ENCODE peak calls at places on chromosome 16, in four cellular contexts. One of them, this sample, is unnamed.

GRCh38 chr16:1338119-1338730 is 4.8 kb downstream of the BAIAP3 start:
- DNase-seq in transverse colon: peak; percentile 70
- DNase-seq in nephron progenitor cell: peak; percentile 70
- DNase-seq in stimulated activated CD4-positive, alpha-beta T cell treated with anti-CD3 and anti-CD28 coated beads, Interleukin-1b, Interleukin-23, amount 100 ng/mL, for 48 hours: no peak
- DNase-seq in this sample: peak; percentile 70

GRCh38 chr16:22252317-22252716 is 44.9 kb upstream of the POLR3E start:
- DNase-seq in transverse colon: no peak
- DNase-seq in nephron progenitor cell: no peak
- DNase-seq in stimulated activated CD4-positive, alpha-beta T cell treated with anti-CD3 and anti-CD28 coated beads, Interleukin-1b, Interleukin-23, amount 100 ng/mL, for 48 hours: no peak
- DNase-seq in this sample: no peak

GRCh38 chr16:53220585-53220984 is 165.8 kb downstream of the CHD9 start:
- DNase-seq in nephron progenitor cell: no peak
- DNase-seq in stimulated activated CD4-positive, alpha-beta T cell treated with anti-CD3 and anti-CD28 coated beads, Interleukin-1b, Interleukin-23, amount 100 ng/mL, for 48 hours: no peak
- DNase-seq in transverse colon: no peak
- DNase-seq in this sample: no peak

GRCh38 chr16:49455991-49456745 is 82.6 kb downstream of the C16orf78 start:
- DNase-seq in transverse colon: no peak
- DNase-seq in nephron progenitor cell: no peak
- DNase-seq in stimulated activated CD4-positive, alpha-beta T cell treated with anti-CD3 and anti-CD28 coated beads, Interleukin-1b, Interleukin-23, amount 100 ng/mL, for 48 hours: no peak
- DNase-seq in this sample: no peak

GRCh38 chr16:10812352-10813122 is 6.1 kb downstream of the TVP23A start:
- DNase-seq in nephron progenitor cell: no peak
- DNase-seq in transverse colon: no peak
- DNase-seq in stimulated activated CD4-positive, alpha-beta T cell treated with anti-CD3 and anti-CD28 coated beads, Interleukin-1b, Interleukin-23, amount 100 ng/mL, for 48 hours: no peak
- DNase-seq in this sample: no peak

GRCh38 chr16:10213748-10214147 is 31.5 kb upstream of the GRIN2A start:
- DNase-seq in nephron progenitor cell: no peak
- DNase-seq in stimulated activated CD4-positive, alpha-beta T cell treated with anti-CD3 and anti-CD28 coated beads, Interleukin-1b, Interleukin-23, amount 100 ng/mL, for 48 hours: no peak
- DNase-seq in transverse colon: no peak
- DNase-seq in this sample: no peak

GRCh38 chr16:53089434-53090270 is 34.9 kb downstream of the CHD9 start:
- DNase-seq in nephron progenitor cell: no peak
- DNase-seq in transverse colon: no peak
- DNase-seq in stimulated activated CD4-positive, alpha-beta T cell treated with anti-CD3 and anti-CD28 coated beads, Interleukin-1b, Interleukin-23, amount 100 ng/mL, for 48 hours: no peak
- DNase-seq in this sample: no peak

GRCh38 chr16:66130296-66130910 is 236.1 kb upstream of the CDH5 start:
- DNase-seq in transverse colon: no peak
- DNase-seq in nephron progenitor cell: no peak
- DNase-seq in stimulated activated CD4-positive, alpha-beta T cell treated with anti-CD3 and anti-CD28 coated beads, Interleukin-1b, Interleukin-23, amount 100 ng/mL, for 48 hours: no peak
- DNase-seq in this sample: no peak

GRCh38 chr16:74107795-74108610 is 188.6 kb upstream of the PSMD7 start:
- DNase-seq in stimulated activated CD4-positive, alpha-beta T cell treated with anti-CD3 and anti-CD28 coated beads, Interleukin-1b, Interleukin-23, amount 100 ng/mL, for 48 hours: peak; percentile 21
- DNase-seq in nephron progenitor cell: peak; percentile 59
- DNase-seq in transverse colon: peak; percentile 63
- DNase-seq in this sample: peak; percentile 67

GRCh38 chr16:55572439-55572838 is 6.0 kb downstream of the CAPNS2 start:
- DNase-seq in transverse colon: no peak
- DNase-seq in stimulated activated CD4-positive, alpha-beta T cell treated with anti-CD3 and anti-CD28 coated beads, Interleukin-1b, Interleukin-23, amount 100 ng/mL, for 48 hours: no peak
- DNase-seq in nephron progenitor cell: no peak
- DNase-seq in this sample: peak; percentile 7

GRCh38 chr16:1530883-1531637 is 2.4 kb upstream of the TMEM204 start:
- DNase-seq in transverse colon: peak; percentile 32
- DNase-seq in stimulated activated CD4-positive, alpha-beta T cell treated with anti-CD3 and anti-CD28 coated beads, Interleukin-1b, Interleukin-23, amount 100 ng/mL, for 48 hours: no peak
- DNase-seq in nephron progenitor cell: no peak
- DNase-seq in this sample: no peak

GRCh38 chr16:88785106-88785924 is at the start of gene PIEZO1:
- DNase-seq in nephron progenitor cell: peak; percentile 73
- DNase-seq in stimulated activated CD4-positive, alpha-beta T cell treated with anti-CD3 and anti-CD28 coated beads, Interleukin-1b, Interleukin-23, amount 100 ng/mL, for 48 hours: peak; percentile 67
- DNase-seq in transverse colon: peak; percentile 84
- DNase-seq in this sample: peak; percentile 55

GRCh38 chr16:87731607-87732006 is 34.2 kb downstream of the KLHDC4 start:
- DNase-seq in transverse colon: no peak
- DNase-seq in stimulated activated CD4-positive, alpha-beta T cell treated with anti-CD3 and anti-CD28 coated beads, Interleukin-1b, Interleukin-23, amount 100 ng/mL, for 48 hours: no peak
- DNase-seq in nephron progenitor cell: no peak
- DNase-seq in this sample: no peak

GRCh38 chr16:56068314-56068713 is 123.0 kb upstream of the GNAO1 start:
- DNase-seq in stimulated activated CD4-positive, alpha-beta T cell treated with anti-CD3 and anti-CD28 coated beads, Interleukin-1b, Interleukin-23, amount 100 ng/mL, for 48 hours: no peak
- DNase-seq in transverse colon: no peak
- DNase-seq in nephron progenitor cell: peak; percentile 10
- DNase-seq in this sample: no peak

GRCh38 chr16:4410335-4411075 is 5.9 kb downstream of the CORO7 start:
- DNase-seq in nephron progenitor cell: no peak
- DNase-seq in transverse colon: peak; percentile 57
- DNase-seq in stimulated activated CD4-positive, alpha-beta T cell treated with anti-CD3 and anti-CD28 coated beads, Interleukin-1b, Interleukin-23, amount 100 ng/mL, for 48 hours: no peak
- DNase-seq in this sample: no peak

GRCh38 chr16:47493358-47494337 is 32.5 kb downstream of the PHKB start:
- DNase-seq in nephron progenitor cell: no peak
- DNase-seq in stimulated activated CD4-positive, alpha-beta T cell treated with anti-CD3 and anti-CD28 coated beads, Interleukin-1b, Interleukin-23, amount 100 ng/mL, for 48 hours: no peak
- DNase-seq in transverse colon: no peak
- DNase-seq in this sample: no peak

GRCh38 chr16:86986136-86986535 is 331.1 kb downstream of the C16orf95 start:
- DNase-seq in stimulated activated CD4-positive, alpha-beta T cell treated with anti-CD3 and anti-CD28 coated beads, Interleukin-1b, Interleukin-23, amount 100 ng/mL, for 48 hours: no peak
- DNase-seq in transverse colon: no peak
- DNase-seq in nephron progenitor cell: peak; percentile 42
- DNase-seq in this sample: no peak

GRCh38 chr16:86011532-86011931 is 112.6 kb downstream of the IRF8 start:
- DNase-seq in transverse colon: no peak
- DNase-seq in nephron progenitor cell: no peak
- DNase-seq in stimulated activated CD4-positive, alpha-beta T cell treated with anti-CD3 and anti-CD28 coated beads, Interleukin-1b, Interleukin-23, amount 100 ng/mL, for 48 hours: no peak
- DNase-seq in this sample: no peak

GRCh38 chr16:49856741-49857330 is 924 bp upstream of the ZNF423 start:
- DNase-seq in transverse colon: peak; percentile 86
- DNase-seq in stimulated activated CD4-positive, alpha-beta T cell treated with anti-CD3 and anti-CD28 coated beads, Interleukin-1b, Interleukin-23, amount 100 ng/mL, for 48 hours: no peak
- DNase-seq in nephron progenitor cell: peak; percentile 79
- DNase-seq in this sample: peak; percentile 46

GRCh38 chr16:69351309-69352027 is at the start of gene TMED6:
- DNase-seq in nephron progenitor cell: no peak
- DNase-seq in stimulated activated CD4-positive, alpha-beta T cell treated with anti-CD3 and anti-CD28 coated beads, Interleukin-1b, Interleukin-23, amount 100 ng/mL, for 48 hours: no peak
- DNase-seq in transverse colon: peak; percentile 77
- DNase-seq in this sample: peak; percentile 69

GRCh38 chr16:3952342-3953131 is 72.0 kb upstream of the CREBBP start:
- DNase-seq in transverse colon: peak; percentile 21
- DNase-seq in nephron progenitor cell: no peak
- DNase-seq in stimulated activated CD4-positive, alpha-beta T cell treated with anti-CD3 and anti-CD28 coated beads, Interleukin-1b, Interleukin-23, amount 100 ng/mL, for 48 hours: no peak
- DNase-seq in this sample: no peak

GRCh38 chr16:641326-642188 is at the start of gene MCRIP2:
- DNase-seq in nephron progenitor cell: peak; percentile 88
- DNase-seq in stimulated activated CD4-positive, alpha-beta T cell treated with anti-CD3 and anti-CD28 coated beads, Interleukin-1b, Interleukin-23, amount 100 ng/mL, for 48 hours: peak; percentile 72
- DNase-seq in transverse colon: peak; percentile 93
- DNase-seq in this sample: peak; percentile 80

GRCh38 chr16:88948781-88949490 is 28.1 kb downstream of the CBFA2T3 start:
- DNase-seq in nephron progenitor cell: no peak
- DNase-seq in stimulated activated CD4-positive, alpha-beta T cell treated with anti-CD3 and anti-CD28 coated beads, Interleukin-1b, Interleukin-23, amount 100 ng/mL, for 48 hours: no peak
- DNase-seq in transverse colon: no peak
- DNase-seq in this sample: no peak

GRCh38 chr16:12971216-12971615 is 69.8 kb downstream of the SHISA9 start:
- DNase-seq in nephron progenitor cell: no peak
- DNase-seq in stimulated activated CD4-positive, alpha-beta T cell treated with anti-CD3 and anti-CD28 coated beads, Interleukin-1b, Interleukin-23, amount 100 ng/mL, for 48 hours: peak; percentile 1
- DNase-seq in transverse colon: no peak
- DNase-seq in this sample: peak; percentile 4

GRCh38 chr16:75459691-75460090 is 4.8 kb downstream of the TMEM170A start:
- DNase-seq in transverse colon: no peak
- DNase-seq in nephron progenitor cell: no peak
- DNase-seq in stimulated activated CD4-positive, alpha-beta T cell treated with anti-CD3 and anti-CD28 coated beads, Interleukin-1b, Interleukin-23, amount 100 ng/mL, for 48 hours: no peak
- DNase-seq in this sample: no peak

GRCh38 chr16:57352636-57353047 is 5.9 kb upstream of the CCL22 start:
- DNase-seq in nephron progenitor cell: no peak
- DNase-seq in transverse colon: no peak
- DNase-seq in stimulated activated CD4-positive, alpha-beta T cell treated with anti-CD3 and anti-CD28 coated beads, Interleukin-1b, Interleukin-23, amount 100 ng/mL, for 48 hours: no peak
- DNase-seq in this sample: no peak

GRCh38 chr16:35234679-35235078 is 1775.3 kb downstream of the TP53TG3F start:
- DNase-seq in stimulated activated CD4-positive, alpha-beta T cell treated with anti-CD3 and anti-CD28 coated beads, Interleukin-1b, Interleukin-23, amount 100 ng/mL, for 48 hours: no peak
- DNase-seq in transverse colon: no peak
- DNase-seq in nephron progenitor cell: no peak
- DNase-seq in this sample: no peak

GRCh38 chr16:69600202-69600601 is 34.4 kb downstream of the NFAT5 start:
- DNase-seq in transverse colon: no peak
- DNase-seq in nephron progenitor cell: no peak
- DNase-seq in stimulated activated CD4-positive, alpha-beta T cell treated with anti-CD3 and anti-CD28 coated beads, Interleukin-1b, Interleukin-23, amount 100 ng/mL, for 48 hours: no peak
- DNase-seq in this sample: no peak

GRCh38 chr16:53549970-53550406 is 47.0 kb upstream of the AKTIP start:
- DNase-seq in transverse colon: peak; percentile 45
- DNase-seq in nephron progenitor cell: peak; percentile 59
- DNase-seq in stimulated activated CD4-positive, alpha-beta T cell treated with anti-CD3 and anti-CD28 coated beads, Interleukin-1b, Interleukin-23, amount 100 ng/mL, for 48 hours: peak; percentile 47
- DNase-seq in this sample: peak; percentile 83

GRCh38 chr16:30184430-30185140 is 1.2 kb downstream of the CORO1A start:
- DNase-seq in transverse colon: peak; percentile 54
- DNase-seq in nephron progenitor cell: no peak
- DNase-seq in stimulated activated CD4-positive, alpha-beta T cell treated with anti-CD3 and anti-CD28 coated beads, Interleukin-1b, Interleukin-23, amount 100 ng/mL, for 48 hours: peak; percentile 39
- DNase-seq in this sample: peak; percentile 14

GRCh38 chr16:379183-379960 is 2.4 kb downstream of the PGAP6 start:
- DNase-seq in nephron progenitor cell: no peak
- DNase-seq in transverse colon: peak; percentile 84
- DNase-seq in stimulated activated CD4-positive, alpha-beta T cell treated with anti-CD3 and anti-CD28 coated beads, Interleukin-1b, Interleukin-23, amount 100 ng/mL, for 48 hours: no peak
- DNase-seq in this sample: peak; percentile 88

GRCh38 chr16:67543036-67543435 is 14.4 kb downstream of the RIPOR1 start:
- DNase-seq in transverse colon: peak; percentile 6
- DNase-seq in nephron progenitor cell: no peak
- DNase-seq in stimulated activated CD4-positive, alpha-beta T cell treated with anti-CD3 and anti-CD28 coated beads, Interleukin-1b, Interleukin-23, amount 100 ng/mL, for 48 hours: no peak
- DNase-seq in this sample: no peak

GRCh38 chr16:68361485-68361884 is 50.7 kb downstream of the PRMT7 start:
- DNase-seq in nephron progenitor cell: no peak
- DNase-seq in transverse colon: no peak
- DNase-seq in stimulated activated CD4-positive, alpha-beta T cell treated with anti-CD3 and anti-CD28 coated beads, Interleukin-1b, Interleukin-23, amount 100 ng/mL, for 48 hours: no peak
- DNase-seq in this sample: no peak

GRCh38 chr16:13835935-13836334 is 84.0 kb upstream of the ERCC4 start:
- DNase-seq in nephron progenitor cell: no peak
- DNase-seq in stimulated activated CD4-positive, alpha-beta T cell treated with anti-CD3 and anti-CD28 coated beads, Interleukin-1b, Interleukin-23, amount 100 ng/mL, for 48 hours: no peak
- DNase-seq in transverse colon: no peak
- DNase-seq in this sample: no peak

GRCh38 chr16:29816694-29817441 is 916 bp downstream of the PAGR1 start:
- DNase-seq in nephron progenitor cell: peak; percentile 62
- DNase-seq in transverse colon: peak; percentile 73
- DNase-seq in stimulated activated CD4-positive, alpha-beta T cell treated with anti-CD3 and anti-CD28 coated beads, Interleukin-1b, Interleukin-23, amount 100 ng/mL, for 48 hours: peak; percentile 78
- DNase-seq in this sample: peak; percentile 66

GRCh38 chr16:54934536-54935410 is 4.1 kb downstream of the IRX5 start:
- DNase-seq in transverse colon: no peak
- DNase-seq in nephron progenitor cell: peak; percentile 64
- DNase-seq in stimulated activated CD4-positive, alpha-beta T cell treated with anti-CD3 and anti-CD28 coated beads, Interleukin-1b, Interleukin-23, amount 100 ng/mL, for 48 hours: no peak
- DNase-seq in this sample: no peak

This sample was measured in HT-29.